ENCODE peak calls at places on chromosomes 6 and 20, in six cellular contexts. R is GM12891, K is K562, B is GM12878, W is HepG2, I is H1. O is an unnamed sample.

GRCh38 chr6:351011-351866 is 40.3 kb upstream of the IRF4 start:
- DNase-seq in R (no peak), K (no peak), B (no peak), W (no peak), I (no peak), O (no peak)

GRCh38 chr6:21071783-21072468 is 521.6 kb upstream of the SOX4 start:
- DNase-seq in R (no peak), K (no peak), B (no peak), W (no peak), I (no peak), O (no peak)

GRCh38 chr6:33344771-33345697 is 27.5 kb upstream of the ZBTB22 start:
- DNase-seq in R (peak), K (peak), B (peak), W (peak), I (peak), O (no peak)

GRCh38 chr6:56096454-56096853 is 150.9 kb downstream of the COL21A1 start:
- DNase-seq in R (no peak), K (no peak), B (no peak), W (no peak), I (no peak), O (no peak)

GRCh38 chr6:139751179-139751578 is 376.7 kb upstream of the CITED2 start:
- DNase-seq in R (no peak), K (no peak), B (no peak), W (no peak), I (no peak), O (no peak)

GRCh38 chr20:33008336-33009213 is 1.1 kb downstream of the BPIFB2 start:
- DNase-seq in R (no peak), K (no peak), B (no peak), W (peak), I (no peak), O (no peak)

GRCh38 chr20:49284818-49285217 is 7.0 kb upstream of the ZNFX1 start:
- DNase-seq in R (no peak), K (no peak), B (no peak), W (no peak), I (no peak), O (no peak)

GRCh38 chr6:51398793-51399192 is 580.1 kb downstream of the TFAP2B start:
- DNase-seq in R (no peak), K (peak), B (no peak), W (no peak), I (no peak), O (no peak)

GRCh38 chr20:35571566-35571965 is 29.7 kb downstream of the ERGIC3 start:
- DNase-seq in R (no peak), K (no peak), B (no peak), W (no peak), I (no peak), O (no peak)

GRCh38 chr20:57698191-57698866 is 11.5 kb downstream of the PMEPA1 start:
- DNase-seq in R (no peak), K (no peak), B (no peak), W (peak), I (no peak), O (no peak)

GRCh38 chr20:50434653-50435396 is 75.4 kb upstream of the PTPN1 start:
- DNase-seq in R (no peak), K (no peak), B (no peak), W (peak), I (no peak), O (no peak)

GRCh38 chr6:118708055-118708454 is 56.7 kb upstream of the CEP85L start:
- DNase-seq in R (no peak), K (peak), B (no peak), W (no peak), I (no peak), O (no peak)

GRCh38 chr6:160882741-160883340 is 108.7 kb upstream of the MAP3K4 start:
- DNase-seq in R (no peak), K (no peak), B (no peak), W (no peak), I (no peak), O (no peak)

GRCh38 chr6:88869263-88870023 is 94.0 kb downstream of the RNGTT start:
- DNase-seq in R (no peak), K (no peak), B (no peak), W (no peak), I (no peak), O (no peak)

GRCh38 chr20:63553933-63554290 is at the start of gene FNDC11:
- DNase-seq in R (no peak), K (peak), B (no peak), W (no peak), I (peak), O (no peak)

GRCh38 chr6:138099832-138100231 is 7.4 kb downstream of the PERP start:
- DNase-seq in R (no peak), K (no peak), B (no peak), W (no peak), I (no peak), O (no peak)

GRCh38 chr6:79525272-79526100 is 11.7 kb downstream of the LCA5 start:
- DNase-seq in R (no peak), K (peak), B (no peak), W (peak), I (no peak), O (no peak)

GRCh38 chr6:5446362-5447075 is 185.2 kb downstream of the FARS2 start:
- DNase-seq in R (no peak), K (no peak), B (no peak), W (no peak), I (no peak), O (no peak)

GRCh38 chr20:32625996-32626395 is 40.9 kb upstream of the NOL4L start:
- DNase-seq in R (no peak), K (no peak), B (no peak), W (no peak), I (no peak), O (no peak)

GRCh38 chr6:11317885-11318771 is 85.7 kb upstream of the NEDD9 start:
- DNase-seq in R (no peak), K (no peak), B (no peak), W (peak), I (no peak), O (no peak)

GRCh38 chr20:32285621-32286334 is 8.3 kb downstream of the KIF3B start:
- DNase-seq in R (no peak), K (peak), B (peak), W (no peak), I (no peak), O (no peak)

GRCh38 chr6:109783245-109783990 is 92.3 kb downstream of the FIG4 start:
- DNase-seq in R (no peak), K (peak), B (no peak), W (no peak), I (peak), O (no peak)

GRCh38 chr6:39543117-39543516 is 182.1 kb downstream of the KIF6 start:
- DNase-seq in R (no peak), K (no peak), B (no peak), W (no peak), I (no peak), O (no peak)

GRCh38 chr20:41072099-41072798 is 43.6 kb downstream of the TOP1 start:
- DNase-seq in R (no peak), K (peak), B (no peak), W (no peak), I (no peak), O (no peak)

GRCh38 chr6:7504041-7504440 is 37.4 kb upstream of the DSP start:
- DNase-seq in R (no peak), K (no peak), B (no peak), W (no peak), I (no peak), O (no peak)

GRCh38 chr6:52749546-52750152 is 13.6 kb downstream of the GSTA2 start:
- DNase-seq in R (no peak), K (peak), B (no peak), W (no peak), I (no peak), O (no peak)

GRCh38 chr6:39173276-39173675 is 56.0 kb downstream of the KCNK5 start:
- DNase-seq in R (no peak), K (no peak), B (no peak), W (no peak), I (no peak), O (no peak)

GRCh38 chr6:47057830-47058540 is 15.9 kb upstream of the ADGRF1 start:
- DNase-seq in R (no peak), K (no peak), B (no peak), W (peak), I (no peak), O (no peak)

GRCh38 chr6:143279385-143279784 is 171.1 kb downstream of the ADAT2 start:
- DNase-seq in R (no peak), K (peak), B (no peak), W (peak), I (no peak), O (no peak)

GRCh38 chr6:106114492-106114891 is 28.4 kb downstream of the PRDM1 start:
- DNase-seq in R (no peak), K (no peak), B (peak), W (no peak), I (no peak), O (no peak)

GRCh38 chr6:30839666-30840065 is 44.7 kb upstream of the DDR1 start:
- DNase-seq in R (no peak), K (no peak), B (no peak), W (no peak), I (no peak), O (no peak)

GRCh38 chr6:30841644-30842504 is 42.4 kb upstream of the DDR1 start:
- DNase-seq in R (no peak), K (peak), B (no peak), W (no peak), I (no peak), O (no peak)

GRCh38 chr6:30840922-30841643 is 43.2 kb upstream of the DDR1 start:
- DNase-seq in R (no peak), K (no peak), B (no peak), W (no peak), I (no peak), O (no peak)

GRCh38 chr6:30837870-30838269 is 46.4 kb upstream of the DDR1 start:
- DNase-seq in R (no peak), K (peak), B (no peak), W (no peak), I (no peak), O (no peak)

GRCh38 chr6:30840084-30840921 is 44.0 kb upstream of the DDR1 start:
- DNase-seq in R (no peak), K (no peak), B (no peak), W (no peak), I (no peak), O (no peak)
- TF ChIP-seq POLR2AphosphoS5 in R (no peak), K (no peak), B (no peak), W (no peak), I (peak), O (no peak)

GRCh38 chr6:120556491-120556890 is 777.8 kb downstream of the TBC1D32 start:
- DNase-seq in R (no peak), K (no peak), B (no peak), W (no peak), I (no peak), O (no peak)
- TF ChIP-seq TAF1 in R (no peak), K (no peak), B (no peak), W (no peak), I (no peak), O (no peak)

GRCh38 chr6:116254297-116254724 is 436 bp upstream of the TSPYL4 start:
- DNase-seq in R (no peak), K (no peak), B (no peak), W (no peak), I (no peak), O (no peak)

GRCh38 chr6:116251568-116252384 is 2.1 kb downstream of the TSPYL4 start:
- DNase-seq in R (no peak), K (peak), B (no peak), W (no peak), I (no peak), O (no peak)

GRCh38 chr6:116253188-116253504 is 729 bp downstream of the TSPYL4 start:
- DNase-seq in R (no peak), K (no peak), B (no peak), W (no peak), I (no peak), O (no peak)

GRCh38 chr6:116255246-116255800 is 1.4 kb upstream of the TSPYL4 start:
- DNase-seq in R (no peak), K (peak), B (no peak), W (peak), I (no peak), O (no peak)

DNA sequence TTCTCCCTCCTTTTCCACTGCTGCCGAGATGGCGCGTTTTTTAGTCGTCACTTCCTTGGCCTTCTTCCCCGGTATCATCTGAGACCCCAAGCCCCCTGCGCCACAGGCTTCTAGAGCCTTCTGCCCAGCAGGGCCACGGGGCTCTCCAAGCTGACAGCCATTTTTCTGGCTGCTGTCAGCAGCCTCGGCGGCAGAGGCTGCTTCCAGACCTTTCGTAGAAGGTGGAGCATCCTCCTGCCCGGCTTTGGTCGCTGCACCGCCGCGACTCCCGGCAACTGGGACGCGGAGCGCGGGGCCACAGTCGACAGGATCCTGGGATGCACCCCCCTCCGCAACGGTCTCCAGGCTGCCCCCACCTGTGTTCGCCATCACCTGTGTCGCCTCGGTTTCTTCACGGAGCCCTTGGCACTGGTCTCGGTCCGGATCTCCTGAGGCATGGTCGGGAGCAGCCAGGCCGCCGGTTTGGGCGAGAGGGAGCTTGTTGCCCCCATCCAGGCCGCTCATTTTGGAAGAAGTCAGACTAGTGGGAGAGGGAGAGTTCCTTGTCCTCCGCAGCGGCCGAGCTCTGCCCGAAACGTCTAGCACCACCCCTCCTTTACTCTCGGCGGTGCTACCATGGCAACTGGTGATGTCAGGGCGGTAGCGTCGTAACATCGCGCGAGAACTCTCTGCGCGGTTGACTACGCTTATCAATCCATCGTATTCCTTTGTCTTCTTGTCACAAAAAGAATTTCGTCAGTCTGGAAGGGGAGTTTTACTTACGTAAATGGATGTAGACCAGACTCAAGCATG is at the start of gene TSPYL4:
- DNase-seq in R (peak), K (peak), B (peak), W (peak), I (peak), O (peak)
- TF ChIP-seq POLR2A in R (peak), K (peak), B (peak), W (peak), I (peak), O (peak)

DNA sequence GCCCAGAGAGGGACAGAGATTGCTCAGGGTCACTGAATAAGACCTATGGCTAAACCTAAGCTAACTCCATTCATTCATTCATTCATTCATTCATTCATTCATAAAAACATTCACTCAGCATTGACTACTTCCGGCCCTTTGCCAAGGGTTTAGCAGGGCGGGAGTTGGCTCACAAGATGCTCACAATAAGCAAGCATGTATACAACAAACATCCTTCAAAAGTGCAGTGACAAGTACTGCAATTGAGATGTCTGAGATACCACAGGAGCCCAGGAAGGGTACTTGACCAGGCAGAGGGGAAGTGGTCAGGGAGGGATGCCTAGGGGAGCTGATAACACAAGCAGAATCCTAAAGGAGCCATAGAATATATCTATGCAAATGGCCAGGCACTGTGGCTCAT is 18.2 kb upstream of the KIAA1755 start:
- DNase-seq in R (no peak), K (no peak), B (no peak), W (no peak), I (no peak), O (no peak)
- TF ChIP-seq POLR2AphosphoS5 in R (no peak), K (no peak), B (no peak), W (no peak), I (no peak), O (no peak)

GRCh38 chr6:18110160-18110559 is 12.3 kb downstream of the NHLRC1 start:
- DNase-seq in R (no peak), K (no peak), B (no peak), W (no peak), I (no peak), O (no peak)
- TF ChIP-seq TAF1 in R (no peak), K (no peak), B (no peak), W (no peak), I (no peak), O (no peak)

O was measured in GM12892.